ENCODE peak calls at places on chromosomes 7 and 10, in six cellular contexts. S, U, V, Q, A and B are unnamed samples.

GRCh38 chr10:61836233-61836887 is 65.1 kb upstream of the ARID5B start:
- DNase-seq in Q (peak), A (no peak), U (peak), S (no peak), V (no peak), B (no peak)

GRCh38 chr10:47456794-47457527 is 27.0 kb downstream of the ANXA8 start:
- DNase-seq in Q (no peak), V (no peak), U (no peak), A (no peak), S (no peak), B (no peak)

GRCh38 chr7:81004098-81004497 is 85.2 kb upstream of the SEMA3C start:
- DNase-seq in V (no peak), A (no peak), Q (peak), U (peak), S (peak), B (no peak)

GRCh38 chr10:112695539-112695938 is 248.5 kb downstream of the VTI1A start:
- DNase-seq in S (no peak), V (no peak), A (no peak), Q (no peak), U (no peak), B (no peak)

GRCh38 chr7:146405737-146406136 is 289.1 kb downstream of the CNTNAP2 start:
- DNase-seq in V (no peak), U (no peak), A (no peak), S (no peak), Q (no peak), B (no peak)

GRCh38 chr10:89085153-89085552 is 94.6 kb downstream of the FAS start:
- DNase-seq in V (no peak), U (no peak), Q (no peak), A (no peak), S (no peak), B (no peak)

GRCh38 chr10:35352508-35352907 is 16.2 kb downstream of the CCNY start:
- DNase-seq in Q (no peak), S (no peak), U (no peak), A (no peak), V (peak), B (no peak)

GRCh38 chr7:20350518-20350951 is 19.8 kb downstream of the ITGB8 start:
- DNase-seq in U (no peak), Q (peak), V (no peak), S (no peak), A (peak), B (no peak)

GRCh38 chr7:101156866-101157589 is 2.8 kb downstream of the AP1S1 start:
- DNase-seq in V (no peak), U (no peak), Q (no peak), S (no peak), A (no peak), B (no peak)

GRCh38 chr7:18016547-18017444 is 10.8 kb downstream of the PRPS1L1 start:
- DNase-seq in Q (no peak), A (no peak), S (no peak), U (no peak), V (no peak), B (no peak)

GRCh38 chr10:69684020-69684980 is 54.3 kb downstream of the FAM241B start:
- DNase-seq in U (no peak), Q (peak), V (no peak), A (peak), S (peak), B (no peak)

GRCh38 chr7:37449621-37450020 is 957 bp upstream of the ELMO1 start:
- DNase-seq in U (no peak), V (no peak), Q (no peak), A (no peak), S (no peak), B (no peak)

GRCh38 chr7:151692721-151693120 is 173.0 kb upstream of the RHEB start:
- DNase-seq in S (no peak), U (no peak), Q (no peak), V (no peak), A (no peak), B (peak)

GRCh38 chr10:92407305-92408016 is 116.5 kb downstream of the MARCHF5 start:
- DNase-seq in S (no peak), Q (no peak), U (peak), A (no peak), V (no peak), B (no peak)

GRCh38 chr10:18401416-18402195 is 249.8 kb downstream of the NSUN6 start:
- DNase-seq in Q (no peak), V (no peak), U (no peak), S (no peak), A (no peak), B (no peak)

GRCh38 chr10:113183543-113183942 is 233.5 kb downstream of the TCF7L2 start:
- DNase-seq in A (peak), Q (no peak), U (no peak), S (no peak), V (no peak), B (no peak)

GRCh38 chr10:27514243-27514642 is 10.1 kb downstream of the RAB18 start:
- DNase-seq in V (no peak), Q (no peak), A (no peak), S (no peak), U (no peak), B (no peak)

GRCh38 chr7:45708046-45708950 is 134.1 kb downstream of the ADCY1 start:
- DNase-seq in U (no peak), A (no peak), Q (no peak), V (no peak), S (no peak), B (no peak)

GRCh38 chr10:25972631-25973030 is 38.6 kb downstream of the MYO3A start:
- DNase-seq in Q (no peak), A (no peak), V (no peak), U (no peak), S (no peak), B (no peak)

GRCh38 chr10:126013489-126014281 is 117.3 kb downstream of the FANK1 start:
- DNase-seq in U (peak), S (peak), Q (peak), A (no peak), V (no peak), B (no peak)

GRCh38 chr10:6336013-6336412 is 133.3 kb downstream of the PFKFB3 start:
- DNase-seq in U (no peak), S (no peak), A (no peak), V (no peak), Q (no peak), B (no peak)

GRCh38 chr10:112402917-112403316 is 29.0 kb downstream of the ACSL5 start:
- DNase-seq in A (no peak), U (no peak), Q (no peak), S (no peak), V (no peak), B (no peak)

GRCh38 chr7:2979276-2979675 is 64.4 kb downstream of the CARD11 start:
- DNase-seq in Q (no peak), A (no peak), U (no peak), S (no peak), V (peak), B (no peak)

GRCh38 chr7:151080091-151080521 is 503 bp downstream of the FASTK start:
- DNase-seq in S (no peak), A (peak), V (no peak), Q (no peak), U (peak), B (peak)

GRCh38 chr10:49398000-49398861 is 2.3 kb upstream of the DRGX start:
- DNase-seq in A (peak), U (no peak), V (peak), S (peak), Q (peak), B (peak)

GRCh38 chr10:48245977-48246376 is 28.5 kb downstream of the FRMPD2 start:
- DNase-seq in Q (no peak), U (no peak), V (no peak), A (no peak), S (no peak), B (no peak)

GRCh38 chr7:154698726-154699291 is 304.1 kb downstream of the PAXIP1 start:
- DNase-seq in S (no peak), A (no peak), V (no peak), U (no peak), Q (no peak), B (peak)

GRCh38 chr7:46713868-46714596 is 793.0 kb upstream of the IGFBP3 start:
- DNase-seq in A (peak), Q (no peak), U (no peak), V (no peak), S (no peak), B (no peak)

GRCh38 chr10:123999261-123999660 is 94.1 kb downstream of the CHST15 start:
- DNase-seq in U (no peak), S (no peak), V (peak), Q (no peak), A (no peak), B (no peak)

GRCh38 chr10:122688293-122688989 is 11.2 kb downstream of the C10orf120 start:
- DNase-seq in V (no peak), Q (no peak), S (no peak), A (no peak), U (no peak), B (no peak)

GRCh38 chr10:64636461-64636860 is 1115.3 kb downstream of the REEP3 start:
- DNase-seq in U (no peak), Q (no peak), V (no peak), S (no peak), A (no peak), B (no peak)

GRCh38 chr10:125639846-125640245 is 43.1 kb downstream of the TEX36 start:
- DNase-seq in U (peak), Q (no peak), V (no peak), S (no peak), A (no peak), B (no peak)

GRCh38 chr10:125370578-125370977 is 210.2 kb upstream of the CTBP2 start:
- DNase-seq in A (peak), Q (no peak), S (no peak), U (no peak), V (no peak), B (peak)

GRCh38 chr10:92573091-92573797 is 649 bp downstream of the IDE start:
- DNase-seq in U (peak), Q (peak), S (peak), A (peak), V (peak), B (peak)

GRCh38 chr7:6375346-6376101 is 72.2 kb downstream of the DAGLB start:
- DNase-seq in S (peak), Q (peak), A (peak), V (peak), U (peak), B (no peak)

GRCh38 chr7:157004050-157004838 is 6.2 kb downstream of the MNX1 start:
- DNase-seq in A (no peak), S (peak), U (no peak), Q (peak), V (no peak), B (peak)

GRCh38 chr7:54888067-54888735 is 129.2 kb upstream of the SEC61G start:
- DNase-seq in A (peak), S (no peak), Q (no peak), U (no peak), V (no peak), B (peak)
- TF ChIP-seq CTCF in A (no peak), S (no peak), Q (no peak), U (no peak), V (no peak), B (no peak)

GRCh38 chr10:87817873-87818504 is at the start of gene ATAD1:
- DNase-seq in A (peak), Q (peak), S (peak), U (peak), V (peak), B (peak)
- TF ChIP-seq CTCF in A (no peak), Q (peak), S (peak), U (peak), V (no peak), B (peak)

DNA sequence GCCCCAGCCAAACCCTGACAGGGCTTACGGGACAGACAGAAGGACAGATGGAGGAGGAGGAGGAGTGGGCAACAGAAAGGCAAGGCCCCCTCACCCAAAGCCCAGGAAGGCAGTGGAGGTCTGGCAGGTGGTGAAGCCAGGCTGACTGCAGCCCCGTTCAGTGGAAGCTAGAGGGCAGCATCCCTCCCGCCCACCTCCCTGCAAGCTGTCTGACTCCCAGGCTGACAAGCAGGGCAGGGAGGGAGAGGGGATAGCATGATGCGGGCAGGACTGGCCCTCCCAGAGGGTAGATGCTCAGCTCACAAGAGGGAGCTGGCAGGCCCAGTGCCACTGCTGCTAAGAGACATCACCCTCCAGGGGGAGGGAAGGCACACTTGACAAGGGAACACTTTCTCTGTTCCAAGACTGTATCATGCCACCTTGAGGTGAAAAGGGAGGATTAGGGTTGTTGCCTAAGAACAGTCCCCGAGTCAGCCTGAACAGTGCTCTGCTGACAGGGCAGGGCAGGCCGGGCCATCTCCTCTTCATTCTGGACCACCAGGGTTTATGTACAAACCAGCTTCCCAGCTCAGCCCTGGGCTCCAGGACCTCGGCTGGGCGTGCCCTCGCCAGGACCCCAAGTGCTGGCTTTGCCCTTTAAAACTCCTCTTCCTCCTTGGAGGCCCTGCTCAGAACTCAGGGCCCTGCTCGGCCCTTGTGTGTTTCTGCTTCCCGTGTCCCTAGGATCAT is 61.8 kb downstream of the RASGEF1A start:
- DNase-seq in A (peak), Q (peak), V (peak), S (peak), U (peak), B (peak)
- TF ChIP-seq CTCF in A (peak), Q (peak), V (peak), S (peak), U (peak), B (peak)

DNA sequence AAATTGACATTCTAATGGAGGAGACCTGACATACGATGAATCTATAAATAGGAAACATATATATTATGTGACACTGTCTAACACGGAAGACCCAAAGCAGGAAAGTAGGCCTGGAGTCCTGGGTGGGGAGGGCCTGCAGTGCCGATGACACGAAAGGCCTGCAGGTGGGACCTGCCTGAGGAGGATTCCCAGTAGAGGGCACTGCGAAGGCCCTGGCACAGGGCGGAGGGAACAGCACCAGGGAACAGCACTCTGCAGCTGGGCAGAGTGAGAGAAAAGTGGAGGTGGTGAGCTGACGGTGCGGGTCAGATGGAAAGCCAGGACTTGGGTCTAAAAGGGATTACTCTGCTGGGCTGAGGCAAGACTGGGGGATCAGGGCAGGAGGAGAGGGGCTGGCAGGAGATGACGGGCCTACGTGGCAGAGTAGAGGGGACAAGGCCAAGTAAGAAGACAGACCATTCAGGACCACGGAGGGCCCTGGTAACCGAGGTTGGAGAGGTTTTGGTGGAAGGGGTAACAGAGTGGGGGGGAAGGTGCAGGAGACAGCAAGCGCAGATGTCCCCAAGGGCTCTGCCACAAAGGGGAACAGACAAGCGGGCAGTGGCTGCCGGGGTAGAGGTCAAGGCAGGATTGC is 8.1 kb downstream of the ZNF746 start:
- DNase-seq in S (no peak), V (no peak), U (no peak), Q (no peak), A (peak), B (no peak)
- TF ChIP-seq CTCF in S (no peak), V (no peak), U (peak), Q (peak), A (no peak), B (no peak)

GRCh38 chr7:12244129-12244528 is 33.0 kb downstream of the TMEM106B start:
- DNase-seq in Q (peak), A (peak), U (no peak), V (no peak), S (peak), B (peak)
- TF ChIP-seq CTCF in Q (peak), A (no peak), U (peak), V (no peak), S (peak), B (peak)

DNA sequence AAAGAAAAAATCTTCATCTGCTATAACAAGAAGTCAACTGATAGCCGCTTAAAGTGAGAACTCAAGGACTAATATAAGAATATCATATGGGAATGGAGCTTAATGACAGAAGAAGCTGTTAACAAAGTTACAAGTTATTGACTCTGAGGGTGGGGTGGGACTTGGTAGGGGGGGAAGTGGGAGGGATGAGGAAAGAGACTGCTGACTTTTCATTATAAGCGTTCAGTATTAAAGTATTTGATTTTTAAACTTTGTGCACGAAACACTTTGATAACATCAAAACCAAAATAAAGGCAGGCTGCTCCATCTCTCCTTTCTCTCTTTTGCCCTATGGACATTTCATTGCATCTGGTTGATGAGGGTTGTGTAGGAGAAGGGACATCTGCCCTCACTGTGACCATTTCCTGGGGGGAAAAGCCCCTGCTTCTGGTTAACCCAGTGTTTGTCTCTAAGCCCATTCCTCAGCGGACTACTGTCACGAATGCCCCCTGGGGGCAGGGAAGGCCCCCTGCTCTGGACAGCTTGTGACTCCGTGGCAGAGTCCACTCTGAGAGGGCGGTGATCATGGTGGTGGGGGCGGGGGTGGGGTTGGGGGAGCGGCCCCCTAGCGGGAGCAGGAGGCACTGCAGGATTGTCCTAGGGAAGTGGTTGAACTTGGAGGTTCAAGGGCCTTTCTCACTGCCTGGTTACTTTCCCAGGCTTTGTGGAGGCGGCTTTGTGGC is 17.4 kb downstream of the SLC13A4 start:
- DNase-seq in V (no peak), S (no peak), A (peak), Q (no peak), U (no peak), B (peak)
- TF ChIP-seq CTCF in V (no peak), S (no peak), A (no peak), Q (peak), U (peak), B (peak)

DNA sequence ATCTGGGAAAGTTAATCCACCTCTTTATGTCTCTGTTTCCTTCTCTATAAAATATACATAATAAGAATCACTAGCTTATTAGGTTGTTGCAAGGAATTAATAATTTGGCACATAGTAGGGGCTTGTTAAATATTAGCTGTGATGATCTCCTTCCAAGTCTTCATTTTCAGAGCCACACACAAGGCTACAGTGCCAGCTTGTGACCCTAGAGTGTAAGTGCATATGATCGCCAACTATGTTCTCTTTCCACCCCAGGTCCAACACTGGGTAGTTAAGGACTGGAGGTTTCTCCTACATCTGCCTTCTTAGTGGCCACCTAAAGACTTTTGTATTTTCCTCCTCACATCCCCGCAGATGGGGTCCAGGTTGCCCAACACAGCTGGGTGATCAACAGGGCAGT is 17.9 kb upstream of the ACSM6 start:
- DNase-seq in V (no peak), S (no peak), Q (no peak), U (no peak), A (no peak), B (no peak)
- TF ChIP-seq CTCF in V (no peak), S (no peak), Q (no peak), U (no peak), A (peak), B (no peak)

GRCh38 chr7:133051066-133051465 is 30.8 kb downstream of the CHCHD3 start:
- DNase-seq in U (no peak), V (no peak), S (peak), Q (peak), A (peak), B (no peak)
- TF ChIP-seq CTCF in U (peak), V (no peak), S (peak), Q (peak), A (no peak), B (no peak)

DNA sequence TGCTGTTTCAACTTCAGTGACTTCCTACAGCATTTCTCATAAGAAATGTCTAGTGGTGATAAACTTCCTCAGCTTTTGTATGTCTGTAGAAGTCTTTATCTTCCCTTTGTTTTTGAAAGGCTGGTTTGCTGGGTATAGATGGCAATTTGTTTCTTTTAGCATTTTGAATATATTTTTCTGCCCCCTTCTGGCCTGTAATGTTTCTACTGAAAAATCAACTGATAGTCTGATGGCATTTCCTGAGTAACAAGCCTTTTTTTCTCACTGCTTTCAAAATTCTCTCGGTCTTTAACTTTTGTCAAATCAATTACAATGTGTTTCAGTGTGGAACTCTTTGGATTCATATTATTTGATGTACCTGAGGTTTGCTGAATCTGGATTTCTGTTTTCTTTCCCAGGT is 487.1 kb downstream of the ATRNL1 start:
- DNase-seq in S (no peak), V (no peak), A (no peak), U (no peak), Q (no peak), B (no peak)
- TF ChIP-seq CTCF in S (no peak), V (no peak), A (no peak), U (no peak), Q (no peak), B (no peak)